ENCODE peak calls at places on chromosomes 6 and 20, in seven cellular contexts. P is A549, U is upper lobe of left lung, N is transverse colon, Z is stomach, J is right lobe of liver, M is adrenal gland. W is an unnamed sample.

GRCh38 chr6:107490568-107491058 is 696 bp downstream of the SOBP start:
- DNase-seq in N (no peak), M (peak), U (no peak), Z (no peak), P (no peak), J (peak), W (no peak)

GRCh38 chr6:130138909-130139242 is 83.9 kb downstream of the SAMD3 start:
- DNase-seq in P (no peak), M (no peak), Z (no peak), N (no peak), U (no peak), J (no peak), W (no peak)

GRCh38 chr6:41430875-41431274 is 95.5 kb downstream of the NCR2 start:
- DNase-seq in M (no peak), U (no peak), J (no peak), N (no peak), P (no peak), Z (no peak), W (peak)

GRCh38 chr20:2144850-2145249 is 43.2 kb downstream of the STK35 start:
- DNase-seq in N (no peak), P (no peak), J (no peak), U (no peak), Z (no peak), M (no peak), W (no peak)

GRCh38 chr6:72218125-72218524 is 331.8 kb downstream of the RIMS1 start:
- DNase-seq in P (peak), J (peak), N (no peak), Z (peak), M (peak), U (no peak), W (peak)

GRCh38 chr6:372336-372911 is 19.1 kb upstream of the IRF4 start:
- DNase-seq in P (no peak), J (no peak), Z (no peak), M (no peak), U (peak), N (peak), W (no peak)

GRCh38 chr6:25257686-25258348 is 21.4 kb upstream of the CARMIL1 start:
- DNase-seq in N (no peak), M (no peak), Z (no peak), P (no peak), U (no peak), J (no peak), W (no peak)

GRCh38 chr20:37396520-37397075 is 50.7 kb downstream of the SRC start:
- DNase-seq in U (no peak), J (no peak), M (no peak), P (no peak), N (no peak), Z (no peak), W (no peak)

GRCh38 chr6:85775883-85776282 is 133.2 kb upstream of the SYNCRIP start:
- DNase-seq in U (no peak), P (no peak), Z (no peak), M (no peak), J (no peak), N (no peak), W (no peak)

GRCh38 chr6:16305788-16306187 is 67.4 kb downstream of the GMPR start:
- DNase-seq in M (no peak), N (no peak), Z (no peak), U (peak), P (no peak), J (no peak), W (no peak)

GRCh38 chr6:170186909-170187668 is 103.8 kb downstream of the DLL1 start:
- DNase-seq in P (no peak), N (no peak), Z (no peak), M (no peak), J (no peak), U (peak), W (no peak)

GRCh38 chr20:47382746-47383145 is 26.2 kb upstream of the ZMYND8 start:
- DNase-seq in M (no peak), N (no peak), J (no peak), P (no peak), Z (no peak), U (no peak), W (no peak)

GRCh38 chr6:7542065-7542877 is 800 bp downstream of the DSP start:
- DNase-seq in P (peak), Z (peak), J (peak), N (peak), U (peak), M (peak), W (no peak)

GRCh38 chr6:71124340-71124739 is 164.3 kb upstream of the OGFRL1 start:
- DNase-seq in Z (no peak), U (no peak), J (no peak), N (no peak), P (no peak), M (no peak), W (no peak)

GRCh38 chr6:158854214-158855101 is 35.3 kb upstream of the EZR start:
- DNase-seq in N (no peak), M (no peak), J (no peak), U (no peak), Z (no peak), P (no peak), W (no peak)

GRCh38 chr6:124955108-124955851 is 7.0 kb upstream of the RNF217 start:
- DNase-seq in J (no peak), M (no peak), P (no peak), U (no peak), Z (no peak), N (no peak), W (no peak)

GRCh38 chr6:163021054-163021453 is 293.3 kb downstream of the PACRG start:
- DNase-seq in N (no peak), J (no peak), U (no peak), P (no peak), M (no peak), Z (no peak), W (no peak)

GRCh38 chr6:167856999-167857660 is 30.4 kb downstream of the AFDN start:
- DNase-seq in P (no peak), U (no peak), M (no peak), Z (no peak), N (no peak), J (no peak), W (no peak)

GRCh38 chr6:170290306-170291128 is at the start of gene DLL1:
- DNase-seq in P (no peak), U (peak), Z (peak), N (peak), M (peak), J (peak), W (peak)

GRCh38 chr6:131519670-131520436 is 53.2 kb upstream of the ARG1 start:
- DNase-seq in P (peak), U (no peak), Z (no peak), J (no peak), M (peak), N (peak), W (peak)

GRCh38 chr6:154460306-154461071 is 50.0 kb downstream of the CNKSR3 start:
- DNase-seq in J (no peak), U (no peak), M (peak), N (no peak), Z (no peak), P (no peak), W (no peak)

GRCh38 chr6:2563635-2564034 is 187.1 kb downstream of the MYLK4 start:
- DNase-seq in P (no peak), M (no peak), N (no peak), U (no peak), J (no peak), Z (no peak), W (no peak)

GRCh38 chr6:91082311-91082803 is 495.5 kb upstream of the MAP3K7 start:
- DNase-seq in M (peak), N (no peak), Z (no peak), P (no peak), J (no peak), U (peak), W (no peak)

GRCh38 chr6:18269253-18269652 is 4.9 kb upstream of the DEK start:
- DNase-seq in N (no peak), J (no peak), U (no peak), M (peak), Z (no peak), P (no peak), W (peak)

GRCh38 chr6:26105109-26105730 is 18.0 kb downstream of the HFE start:
- DNase-seq in N (no peak), J (no peak), P (no peak), M (no peak), U (no peak), Z (no peak), W (no peak)

GRCh38 chr20:34581341-34582189 is 23.0 kb downstream of the MAP1LC3A start:
- DNase-seq in N (no peak), U (no peak), P (no peak), J (no peak), Z (no peak), M (no peak), W (no peak)

GRCh38 chr6:4794140-4794707 is 18.0 kb downstream of the CDYL start:
- DNase-seq in M (no peak), P (no peak), Z (peak), U (no peak), N (peak), J (no peak), W (no peak)

GRCh38 chr6:147285087-147285855 is 81.1 kb downstream of the STXBP5 start:
- DNase-seq in U (no peak), M (no peak), P (peak), N (no peak), Z (no peak), J (no peak), W (no peak)

GRCh38 chr6:87200469-87201174 is 45.3 kb downstream of the ZNF292 start:
- DNase-seq in U (no peak), N (no peak), M (peak), Z (no peak), J (no peak), P (no peak), W (no peak)

GRCh38 chr6:136538836-136539235 is 11.4 kb downstream of the MAP7 start:
- DNase-seq in U (no peak), P (no peak), M (no peak), J (no peak), Z (no peak), N (no peak), W (no peak)

GRCh38 chr6:38404900-38405556 is 234.7 kb downstream of the BTBD9 start:
- DNase-seq in N (no peak), U (no peak), Z (no peak), P (no peak), J (peak), M (no peak), W (no peak)

GRCh38 chr6:35035481-35036030 is 105.6 kb downstream of the TCP11 start:
- DNase-seq in M (no peak), Z (no peak), N (no peak), P (no peak), J (no peak), U (no peak), W (no peak)

GRCh38 chr6:53546256-53546655 is 1.4 kb upstream of the GCLC start:
- DNase-seq in Z (no peak), U (no peak), N (no peak), J (no peak), M (no peak), P (no peak), W (no peak)

GRCh38 chr6:53547166-53547814 is 2.4 kb upstream of the GCLC start:
- DNase-seq in J (peak), Z (no peak), M (no peak), U (peak), P (no peak), N (no peak), W (no peak)

GRCh38 chr6:53544050-53544499 is 826 bp downstream of the GCLC start:
- DNase-seq in P (no peak), J (no peak), Z (no peak), M (no peak), U (no peak), N (no peak), W (no peak)

GRCh38 chr6:53544500-53545308 is at the start of gene GCLC:
- DNase-seq in P (peak), J (peak), U (peak), Z (peak), N (peak), M (peak), W (peak)

GRCh38 chr6:53547815-53548496 is 3.1 kb upstream of the GCLC start:
- DNase-seq in Z (peak), N (peak), U (peak), J (peak), M (peak), P (peak), W (peak)
- TF ChIP-seq POLR2A in Z (no peak), N (peak), U (no peak), J (peak), M (peak), P (peak), W (peak)

GRCh38 chr20:49280463-49281058 is 2.7 kb upstream of the ZNFX1 start:
- DNase-seq in U (no peak), N (no peak), P (no peak), M (no peak), J (no peak), Z (no peak), W (no peak)
- TF ChIP-seq POLR2A in U (no peak), N (no peak), P (no peak), M (no peak), J (no peak), Z (no peak), W (no peak)

DNA sequence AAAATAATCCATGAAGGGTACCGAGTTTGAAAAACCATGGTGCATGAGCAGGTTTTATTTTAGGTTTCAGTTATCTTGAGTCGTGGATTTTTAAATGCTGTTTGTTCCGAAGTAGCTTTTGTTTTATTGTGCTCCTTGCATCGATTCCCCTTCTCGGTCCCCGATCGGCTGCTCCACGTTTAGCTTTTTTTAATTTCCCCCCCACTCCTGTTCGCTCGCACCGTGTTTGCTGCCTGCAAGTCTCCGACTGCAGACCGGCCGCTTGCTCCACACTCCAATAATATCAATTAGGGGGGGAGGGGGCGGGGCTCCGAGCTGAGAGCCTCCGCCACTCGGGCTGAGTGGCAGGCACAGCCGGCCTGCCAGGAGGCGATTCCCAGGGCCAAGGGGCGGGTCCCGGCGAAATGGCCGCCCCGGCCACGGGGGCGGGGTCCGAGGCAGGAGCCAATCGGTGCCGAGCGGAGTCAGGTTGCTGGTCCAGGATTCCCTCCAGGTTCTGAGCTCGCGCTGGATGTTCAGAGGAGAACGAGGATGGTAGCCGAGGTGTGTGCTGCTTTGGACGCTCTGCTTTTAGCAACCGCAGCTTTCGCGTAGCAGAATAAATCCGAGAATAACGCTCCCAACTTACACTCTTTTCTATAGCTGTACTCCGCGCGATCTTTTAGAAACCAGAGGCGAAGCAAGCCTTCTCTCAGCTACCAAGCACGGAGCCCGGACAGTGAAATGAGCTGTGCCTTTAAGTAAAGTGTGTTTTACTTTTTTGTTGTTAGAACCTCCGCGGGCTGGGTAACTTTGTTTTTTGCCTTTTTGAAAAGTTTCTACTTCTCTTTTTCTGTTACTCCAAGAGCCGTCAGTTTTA is at the start of gene EPHA7:
- DNase-seq in P (peak), J (peak), U (peak), Z (peak), M (peak), N (peak), W (no peak)
- TF ChIP-seq POLR2A in P (peak), J (no peak), U (no peak), Z (no peak), M (no peak), N (peak), W (no peak)

GRCh38 chr6:43037706-43038105 is 15.9 kb downstream of the CUL7 start:
- DNase-seq in U (no peak), M (no peak), Z (no peak), P (no peak), J (no peak), N (no peak), W (no peak)

GRCh38 chr6:43038727-43039126 is 14.9 kb downstream of the CUL7 start:
- DNase-seq in Z (no peak), J (no peak), N (no peak), M (no peak), P (no peak), U (no peak), W (no peak)

GRCh38 chr6:43037197-43037596 is 15.8 kb downstream of the RRP36 start:
- DNase-seq in P (no peak), N (no peak), U (no peak), J (no peak), Z (no peak), M (no peak), W (no peak)

GRCh38 chr6:43043310-43043709 is 10.3 kb downstream of the CUL7 start:
- DNase-seq in J (no peak), N (no peak), P (no peak), U (no peak), Z (no peak), M (no peak), W (no peak)

DNA sequence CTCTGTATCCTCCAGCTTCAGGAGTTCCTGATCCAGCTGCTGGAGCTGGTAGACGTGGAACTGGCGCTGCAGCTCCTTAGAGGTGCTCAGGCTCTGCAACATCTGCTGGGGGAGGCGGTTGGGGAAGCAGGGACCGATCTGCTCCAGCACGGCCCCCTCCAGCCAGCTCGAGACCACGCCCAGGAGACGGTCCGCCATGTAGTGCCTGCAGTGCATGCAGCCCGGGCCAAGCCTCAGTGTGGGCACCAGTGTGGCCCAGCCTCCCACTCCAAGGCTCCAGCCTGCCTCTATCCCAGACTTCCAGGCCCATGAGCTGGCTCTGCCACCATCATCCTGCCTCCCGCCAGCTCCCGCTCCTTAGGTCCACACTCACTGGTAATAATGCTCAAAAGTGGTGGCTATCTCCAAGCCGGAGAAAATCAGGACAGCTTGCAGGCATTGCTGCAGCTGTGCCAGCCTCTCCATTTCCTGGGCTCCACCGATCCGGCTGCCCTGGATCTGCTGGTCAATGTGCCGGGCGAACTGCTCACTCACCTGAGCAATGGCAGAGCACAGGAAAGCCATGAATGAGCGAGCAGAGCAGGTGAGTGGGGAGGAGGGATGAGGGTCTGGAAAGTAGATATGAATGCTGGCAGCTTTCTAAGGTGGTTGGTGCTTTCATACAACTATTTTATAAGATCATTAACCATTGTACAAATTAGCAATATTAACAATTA is 13.0 kb downstream of the CUL7 start:
- DNase-seq in P (no peak), Z (no peak), M (no peak), J (no peak), U (no peak), N (no peak), W (no peak)
- TF ChIP-seq POLR2A in P (no peak), Z (no peak), M (no peak), J (no peak), U (no peak), N (no peak), W (no peak)

DNA sequence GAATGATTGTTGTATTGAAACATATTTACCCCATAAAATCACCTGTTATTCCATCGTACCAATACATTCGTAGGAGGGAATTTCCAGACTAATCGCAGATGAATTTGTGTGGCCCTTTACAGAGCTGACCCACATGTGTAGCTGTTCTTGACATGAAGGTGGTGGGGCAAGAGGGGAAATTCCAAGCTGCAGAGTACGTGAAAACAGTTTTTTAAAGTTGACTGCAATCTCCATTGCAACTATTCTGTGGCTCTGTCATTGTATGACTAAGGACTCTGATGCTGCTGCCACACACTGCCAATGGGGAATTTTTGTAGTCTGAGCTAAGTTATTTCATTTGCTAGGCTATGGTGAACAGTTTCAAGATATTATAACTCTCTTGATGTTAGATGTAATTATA is 46.4 kb upstream of the ADTRP start:
- DNase-seq in M (no peak), P (no peak), J (no peak), U (no peak), N (no peak), Z (no peak), W (no peak)
- TF ChIP-seq POLR2A in M (no peak), P (no peak), J (no peak), U (no peak), N (no peak), Z (no peak), W (no peak)